ENCODE peak calls at places on chromosomes 13 and 19, in four cellular contexts. J is lower leg skin, A is breast epithelium, N is tibial nerve. O is an unnamed sample.

GRCh38 chr19:19406878-19407639 is 1.6 kb downstream of the GATAD2A start:
- DNase-seq in J (no peak), A (peak), N (no peak), O (no peak)

GRCh38 chr13:59746291-59746962 is 417.3 kb downstream of the DIAPH3 start:
- DNase-seq in J (no peak), A (no peak), N (no peak), O (peak)

GRCh38 chr19:7789447-7789846 is 26.4 kb downstream of the CLEC4M start:
- DNase-seq in J (no peak), A (no peak), N (no peak), O (no peak)

GRCh38 chr13:102536196-102536595 is 60.6 kb upstream of the TPP2 start:
- DNase-seq in J (no peak), A (no peak), N (no peak), O (no peak)

GRCh38 chr13:36130542-36131214 is 504 bp downstream of the DCLK1 start:
- DNase-seq in J (no peak), A (no peak), N (no peak), O (no peak)

GRCh38 chr19:16470911-16471811 is 609 bp downstream of the EPS15L1 start:
- DNase-seq in J (no peak), A (no peak), N (no peak), O (no peak)

GRCh38 chr13:66977156-66977555 is 253.0 kb downstream of the PCDH9 start:
- DNase-seq in J (no peak), A (no peak), N (no peak), O (no peak)

GRCh38 chr13:111211789-111212516 is 96.8 kb downstream of the ARHGEF7 start:
- DNase-seq in J (no peak), A (no peak), N (no peak), O (no peak)

GRCh38 chr19:35380450-35381124 is 9.7 kb downstream of the GPR42 start:
- DNase-seq in J (no peak), A (no peak), N (no peak), O (no peak)

GRCh38 chr13:64154514-64154913 is 2738.9 kb upstream of the PCDH20 start:
- DNase-seq in J (no peak), A (no peak), N (no peak), O (no peak)

GRCh38 chr19:36638862-36639510 is 27.7 kb downstream of the ZNF461 start:
- DNase-seq in J (no peak), A (no peak), N (no peak), O (no peak)

GRCh38 chr19:27777726-27778125 is 1435.2 kb downstream of the UQCRFS1 start:
- DNase-seq in J (no peak), A (no peak), N (no peak), O (no peak)

GRCh38 chr13:36124236-36124822 is 6.9 kb downstream of the DCLK1 start:
- DNase-seq in J (no peak), A (peak), N (no peak), O (no peak)

GRCh38 chr13:30108913-30109237 is 198.5 kb downstream of the KATNAL1 start:
- DNase-seq in J (peak), A (peak), N (no peak), O (no peak)

GRCh38 chr13:75050419-75051066 is 431.4 kb downstream of the TBC1D4 start:
- DNase-seq in J (no peak), A (no peak), N (no peak), O (no peak)

GRCh38 chr19:9075064-9075964 is 11.5 kb upstream of the OR1M1 start:
- DNase-seq in J (peak), A (peak), N (peak), O (peak)

GRCh38 chr19:10553943-10554381 is 10.3 kb downstream of the ATG4D start:
- DNase-seq in J (no peak), A (peak), N (no peak), O (no peak)

GRCh38 chr13:114142640-114143490 is 10.4 kb upstream of the RASA3 start:
- DNase-seq in J (no peak), A (no peak), N (no peak), O (no peak)

GRCh38 chr13:111323950-111324651 is 3.7 kb downstream of the TEX29 start:
- DNase-seq in J (no peak), A (no peak), N (no peak), O (no peak)

GRCh38 chr13:36884235-36884634 is 35.8 kb downstream of the SMAD9 start:
- DNase-seq in J (no peak), A (no peak), N (no peak), O (no peak)

GRCh38 chr19:19062454-19063182 is 1.2 kb upstream of the SLC25A42 start:
- DNase-seq in J (no peak), A (no peak), N (no peak), O (peak)

GRCh38 chr19:2944775-2945574 is at the start of gene ZNF77:
- DNase-seq in J (peak), A (peak), N (peak), O (peak)
- TF ChIP-seq POLR2A in J (no peak), A (peak), N (peak), O (peak)

GRCh38 chr13:23377603-23378002 is 55.9 kb downstream of the SACS start:
- DNase-seq in J (no peak), A (no peak), N (no peak), O (no peak)

GRCh38 chr13:23378009-23378632 is 55.4 kb downstream of the SACS start:
- DNase-seq in J (peak), A (no peak), N (no peak), O (peak)

GRCh38 chr13:23380534-23380933 is 53.0 kb downstream of the SACS start:
- DNase-seq in J (no peak), A (no peak), N (no peak), O (no peak)

GRCh38 chr13:23372264-23372905 is 61.1 kb downstream of the SACS start:
- DNase-seq in J (no peak), A (no peak), N (no peak), O (no peak)

GRCh38 chr13:23375007-23375971 is 58.2 kb downstream of the SACS start:
- DNase-seq in J (peak), A (peak), N (peak), O (peak)
- TF ChIP-seq POLR2A in J (peak), A (no peak), N (peak), O (peak)

GRCh38 chr19:12806242-12807131 is at the start of gene RNASEH2A:
- DNase-seq in J (peak), A (peak), N (peak), O (peak)
- TF ChIP-seq POLR2A in J (no peak), A (no peak), N (peak), O (peak)

GRCh38 chr19:54147676-54148075 is 10.1 kb downstream of the CNOT3 start:
- DNase-seq in J (no peak), A (no peak), N (no peak), O (no peak)
- TF ChIP-seq POLR2A in J (no peak), A (no peak), N (no peak), O (no peak)

GRCh38 chr13:43272866-43273265 is 249.5 kb downstream of the DNAJC15 start:
- DNase-seq in J (no peak), A (no peak), N (no peak), O (no peak)
- TF ChIP-seq POLR2A in J (no peak), A (no peak), N (no peak), O (no peak)

GRCh38 chr19:4968462-4969291 is at the start of gene KDM4B:
- DNase-seq in J (peak), A (peak), N (peak), O (peak)
- TF ChIP-seq POLR2A in J (peak), A (no peak), N (peak), O (peak)

GRCh38 chr13:31161583-31162150 is at the start of gene HSPH1:
- DNase-seq in J (peak), A (peak), N (peak), O (peak)

GRCh38 chr13:31166591-31166990 is 4.9 kb upstream of the HSPH1 start:
- DNase-seq in J (no peak), A (no peak), N (no peak), O (no peak)

GRCh38 chr13:31159306-31159705 is 2.4 kb downstream of the HSPH1 start:
- DNase-seq in J (no peak), A (no peak), N (no peak), O (no peak)

GRCh38 chr13:31160857-31161582 is 684 bp downstream of the HSPH1 start:
- DNase-seq in J (peak), A (peak), N (peak), O (no peak)

DNA sequence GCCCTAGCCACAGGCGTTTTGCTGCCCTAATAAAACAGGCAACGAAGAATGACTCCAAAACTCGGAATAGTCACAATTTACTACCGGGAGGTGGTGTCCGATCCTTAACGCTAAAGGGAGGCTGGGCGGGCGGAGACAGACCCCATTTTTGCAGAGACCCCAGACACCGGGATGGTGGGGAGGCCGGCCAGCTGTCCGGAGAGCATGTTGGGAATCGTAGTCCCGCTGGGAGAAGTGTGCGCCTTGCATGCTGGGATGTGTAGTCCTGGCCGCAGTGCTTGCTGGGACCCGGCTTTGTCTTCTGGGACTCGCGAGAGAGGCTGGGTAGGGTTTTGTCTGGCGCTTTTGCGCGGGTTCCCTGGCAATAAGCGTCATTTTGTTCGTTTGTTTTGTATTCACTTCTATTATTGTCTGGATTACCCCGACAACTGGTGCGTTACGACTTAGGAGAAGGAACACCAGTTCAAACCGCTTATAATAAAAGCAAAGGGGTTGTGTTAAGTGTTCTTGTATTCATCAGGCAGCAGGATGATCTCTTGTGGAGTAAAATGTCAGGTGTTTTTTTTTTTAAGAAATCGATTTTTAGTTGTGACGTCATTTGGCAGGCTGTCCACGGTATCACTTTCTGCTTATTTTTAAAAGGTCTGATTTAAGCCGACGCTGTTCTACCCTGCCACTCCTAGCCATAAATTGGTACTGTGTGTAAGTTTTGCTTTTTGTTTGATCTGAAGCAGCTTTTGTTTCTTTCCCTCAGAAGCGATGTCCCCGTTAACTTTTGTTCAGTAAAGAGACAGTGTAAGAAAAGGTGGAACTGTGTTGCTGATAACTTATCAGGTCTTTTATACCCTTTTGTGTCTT is 676 bp upstream of the HSPH1 start:
- DNase-seq in J (peak), A (peak), N (peak), O (peak)
- TF ChIP-seq POLR2A in J (peak), A (no peak), N (peak), O (peak)

O was measured in H54.